ENCODE peak calls at places on chromosomes 16 and 17, in seven cellular contexts. Q is stimulated activated CD4-positive, alpha-beta T cell treated with anti-CD3 and anti-CD28 coated beads, Interleukin-1b, Interleukin-23, amount 100 ng/mL, for 1 hour; O is SIG-M5; F is A549; X is NCI-H510A treated with DMSO at 0.1 percent for 48 hours; Z is head of caudate nucleus; C is right lobe of liver. S is an unnamed sample.
A peak's percentile ranks its signal among the peaks of the same experiment; 100 is the strongest.

GRCh38 chr16:528111-529011 is 849 bp downstream of the CAPN15 start:
- DNase-seq in Q (no peak), O (no peak), F (no peak), X (no peak), Z (no peak), C (no peak), S (no peak)

GRCh38 chr16:81401035-81401950 is 43.3 kb upstream of the CMIP start:
- DNase-seq in Q (no peak), O (no peak), F (peak; percentile 96), X (no peak), Z (no peak), C (no peak), S (no peak)

GRCh38 chr17:79951361-79952264 is 84.1 kb downstream of the TBC1D16 start:
- DNase-seq in Q (no peak), O (no peak), F (no peak), X (peak; percentile 83), Z (peak; percentile 63), C (peak; percentile 42), S (peak; percentile 83)

GRCh38 chr16:82481455-82481854 is 145.3 kb upstream of the CDH13 start:
- DNase-seq in Q (no peak), O (no peak), F (no peak), X (no peak), Z (no peak), C (no peak), S (no peak)

GRCh38 chr16:65249768-65250167 is 127.9 kb upstream of the CDH11 start:
- DNase-seq in Q (no peak), O (no peak), F (no peak), X (no peak), Z (no peak), C (peak; percentile 37), S (peak; percentile 0)

GRCh38 chr17:59361386-59361785 is 29.9 kb downstream of the YPEL2 start:
- DNase-seq in Q (no peak), O (no peak), F (no peak), X (no peak), Z (no peak), C (no peak), S (no peak)

GRCh38 chr16:67393790-67394270 is 532 bp upstream of the TPPP3 start:
- DNase-seq in Q (no peak), O (no peak), F (no peak), X (no peak), Z (no peak), C (no peak), S (no peak)

GRCh38 chr16:70438325-70438982 is 446 bp downstream of the ST3GAL2 start:
- DNase-seq in Q (no peak), O (no peak), F (no peak), X (no peak), Z (no peak), C (peak; percentile 61), S (no peak)

GRCh38 chr17:2347805-2348685 is 10.7 kb downstream of the SGSM2 start:
- DNase-seq in Q (no peak), O (no peak), F (peak; percentile 47), X (peak; percentile 89), Z (peak; percentile 62), C (peak; percentile 91), S (peak; percentile 69)

S was measured in putamen.